ENCODE peak calls at places on chromosomes 6 and 20, in four cellular contexts. P is mesendoderm; S is GM04504; B is stimulated activated CD8-positive, alpha-beta memory T cell treated with anti-CD3 and anti-CD28 coated beads, Interleukin-4, amount 100 ng/mL, for 4 hours. I is an unnamed sample.

GRCh38 chr6:138237463-138237862 is 19.2 kb upstream of the PBOV1 start:
- DNase-seq in B (no peak), P (no peak), S (no peak), I (no peak)

GRCh38 chr6:42446370-42446769 is 5.4 kb downstream of the TRERF1 start:
- DNase-seq in P (no peak), B (no peak), S (no peak), I (no peak)

GRCh38 chr6:82955841-82956240 is 109.8 kb downstream of the UBE3D start:
- DNase-seq in P (no peak), B (no peak), S (peak; percentile 82), I (no peak)

GRCh38 chr6:125790403-125791150 is at the start of gene NCOA7:
- DNase-seq in S (peak; percentile 46), B (peak; percentile 60), P (peak; percentile 83), I (peak; percentile 78)

GRCh38 chr6:25816252-25816651 is 15.6 kb downstream of the SLC17A1 start:
- DNase-seq in P (no peak), S (no peak), B (no peak), I (no peak)

GRCh38 chr20:4018015-4018748 is 2.8 kb upstream of the RNF24 start:
- DNase-seq in B (no peak), P (no peak), S (no peak), I (no peak)

GRCh38 chr6:143592335-143592734 is 80.8 kb upstream of the FUCA2 start:
- DNase-seq in B (no peak), S (no peak), P (peak; percentile 64), I (peak; percentile 70)

GRCh38 chr20:45377191-45377775 is 842 bp downstream of the TP53TG5 start:
- DNase-seq in S (no peak), P (no peak), B (no peak), I (no peak)

GRCh38 chr6:16901777-16902176 is 140.5 kb upstream of the ATXN1 start:
- DNase-seq in P (no peak), S (peak; percentile 46), B (no peak), I (no peak)

GRCh38 chr20:45067558-45067957 is 33.4 kb downstream of the KCNS1 start:
- DNase-seq in B (no peak), S (peak; percentile 25), P (no peak), I (no peak)

GRCh38 chr6:80976336-80976735 is 776.1 kb downstream of the TENT5A start:
- DNase-seq in S (no peak), B (no peak), P (no peak), I (no peak)